ENCODE peak calls at places on chromosomes 3 and 15, in eight cellular contexts. Z is esophagus muscularis mucosa, W is GM12878, Q is stomach, B is H1, N is sigmoid colon, U is HepG2, E is A549. J is an unnamed sample.

GRCh38 chr3:10450494-10451440 is 54.6 kb downstream of the ATP2B2 start:
- DNase-seq in N (no peak), E (no peak), Z (no peak), B (no peak), U (no peak), W (no peak), Q (no peak), J (no peak)

GRCh38 chr15:81133782-81134461 is at the start of gene CFAP161:
- DNase-seq in E (peak; percentile 33), U (peak; percentile 29), Z (peak; percentile 93), N (peak; percentile 86), B (peak; percentile 82), W (no peak), Q (peak; percentile 75), J (peak; percentile 36)

GRCh38 chr15:30043211-30043655 is 39.5 kb upstream of the GOLGA8J start:
- DNase-seq in W (no peak), U (no peak), N (no peak), Q (no peak), Z (peak; percentile 12), B (no peak), E (peak; percentile 37), J (no peak)

GRCh38 chr3:116809218-116809617 is 99.6 kb downstream of the TUSC7 start:
- DNase-seq in W (no peak), Q (no peak), Z (no peak), U (no peak), N (no peak), B (no peak), E (no peak), J (no peak)

GRCh38 chr3:94004301-94004910 is 24.0 kb downstream of the STX19 start:
- DNase-seq in W (peak; percentile 44), N (no peak), Q (no peak), E (peak; percentile 38), U (peak; percentile 60), B (no peak), Z (no peak), J (no peak)

GRCh38 chr3:35505181-35505580 is 134.1 kb upstream of the ARPP21 start:
- DNase-seq in B (peak; percentile 60), N (no peak), W (no peak), U (no peak), Q (peak; percentile 26), E (no peak), Z (no peak), J (no peak)

GRCh38 chr3:123076496-123077418 is 9.9 kb downstream of the PDIA5 start:
- DNase-seq in E (no peak), W (no peak), N (peak; percentile 89), Z (no peak), B (no peak), U (no peak), Q (peak; percentile 91), J (peak; percentile 57)

GRCh38 chr3:83934208-83935150 is 1024.3 kb upstream of the CADM2 start:
- DNase-seq in B (no peak), N (no peak), Z (no peak), W (peak; percentile 5), U (peak; percentile 4), E (no peak), Q (no peak), J (no peak)

GRCh38 chr3:143252931-143253330 is 133.4 kb downstream of the CHST2 start:
- DNase-seq in W (no peak), U (no peak), Q (no peak), B (no peak), N (no peak), E (no peak), Z (no peak), J (no peak)

GRCh38 chr3:185939721-185940120 is 1.9 kb upstream of the TRA2B start:
- DNase-seq in Z (no peak), U (no peak), W (no peak), B (no peak), E (no peak), N (no peak), Q (no peak), J (no peak)

GRCh38 chr3:107810195-107811071 is 280.4 kb downstream of the CD47 start:
- DNase-seq in N (no peak), Z (no peak), B (no peak), W (peak; percentile 8), Q (no peak), U (peak; percentile 67), E (no peak), J (no peak)

GRCh38 chr3:35778201-35778600 is 138.9 kb downstream of the ARPP21 start:
- DNase-seq in N (no peak), E (no peak), U (no peak), W (no peak), B (no peak), Q (no peak), Z (no peak), J (no peak)

GRCh38 chr15:31338879-31339557 is 12.4 kb downstream of the KLF13 start:
- DNase-seq in W (peak; percentile 75), N (no peak), Q (no peak), B (no peak), Z (no peak), E (peak; percentile 30), U (peak; percentile 38), J (no peak)

GRCh38 chr3:187952849-187953248 is 201.1 kb upstream of the LPP start:
- DNase-seq in W (no peak), Q (no peak), U (no peak), B (no peak), N (no peak), E (no peak), Z (no peak), J (no peak)

GRCh38 chr3:123449092-123449985 is 449 bp upstream of the ADCY5 start:
- DNase-seq in W (no peak), Q (no peak), B (no peak), E (peak; percentile 36), U (no peak), Z (no peak), N (no peak), J (no peak)

GRCh38 chr3:192636517-192637444 is 90.6 kb downstream of the FGF12 start:
- DNase-seq in Z (no peak), W (no peak), N (no peak), Q (no peak), B (no peak), E (no peak), U (no peak), J (no peak)

GRCh38 chr3:109806929-109807328 is 469.6 kb upstream of the DPPA4 start:
- DNase-seq in U (peak; percentile 5), Q (no peak), Z (no peak), B (no peak), E (no peak), W (no peak), N (no peak), J (no peak)

GRCh38 chr3:159861369-159861987 is 127.2 kb upstream of the IL12A start:
- DNase-seq in B (no peak), U (no peak), Z (peak; percentile 50), W (peak; percentile 68), E (no peak), Q (no peak), N (no peak), J (no peak)

GRCh38 chr3:189288348-189289235 is 116.8 kb downstream of the TPRG1 start:
- DNase-seq in Z (no peak), U (no peak), N (no peak), B (no peak), Q (no peak), E (no peak), W (peak; percentile 73), J (no peak)

GRCh38 chr15:42846647-42847046 is 73.9 kb downstream of the TTBK2 start:
- DNase-seq in W (no peak), N (no peak), Z (no peak), E (no peak), Q (no peak), U (no peak), B (no peak), J (no peak)

GRCh38 chr15:42843699-42844098 is 76.9 kb downstream of the TTBK2 start:
- DNase-seq in W (no peak), E (no peak), N (no peak), Q (no peak), Z (no peak), B (no peak), U (no peak), J (no peak)

DNA sequence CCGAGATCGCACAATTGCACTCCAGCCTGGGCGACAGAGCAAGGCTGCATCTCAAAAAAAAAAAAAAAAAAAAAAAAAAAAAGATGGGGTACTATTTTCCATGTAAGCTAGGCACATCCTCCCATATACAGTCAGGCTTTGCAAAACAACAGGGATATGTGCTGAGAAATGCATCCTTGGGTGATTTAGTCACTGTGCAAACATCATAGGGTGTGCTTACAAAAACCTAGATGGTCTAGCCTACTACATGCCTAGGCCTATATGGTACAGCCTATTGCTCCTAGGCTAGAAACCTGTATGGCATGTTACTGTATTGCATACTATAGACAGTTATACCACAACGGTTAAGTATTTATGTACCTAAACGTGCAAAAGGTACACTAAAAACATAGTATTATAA is 75.0 kb downstream of the TTBK2 start:
- DNase-seq in Q (no peak), N (no peak), Z (no peak), B (no peak), U (peak; percentile 35), E (no peak), W (no peak), J (no peak)
- TF ChIP-seq EP300 in Q (no peak), N (no peak), Z (no peak), B (no peak), U (no peak), E (no peak), W (no peak), J (no peak)

GRCh38 chr3:105456017-105456416 is 89.3 kb downstream of the ALCAM start:
- DNase-seq in N (no peak), Z (no peak), E (no peak), B (no peak), U (no peak), W (no peak), Q (no peak), J (no peak)
- TF ChIP-seq POLR2A in N (no peak), Z (no peak), E (no peak), B (no peak), U (no peak), W (no peak), Q (no peak), J (no peak)

GRCh38 chr3:51191768-51192167 is 193.3 kb upstream of the MANF start:
- DNase-seq in B (no peak), Z (no peak), U (peak; percentile 20), W (no peak), Q (no peak), N (no peak), E (no peak), J (no peak)

GRCh38 chr3:51190827-51191226 is 194.3 kb upstream of the MANF start:
- DNase-seq in N (no peak), W (no peak), U (no peak), Z (no peak), B (no peak), E (no peak), Q (no peak), J (no peak)

GRCh38 chr3:51190199-51190598 is 194.9 kb upstream of the MANF start:
- DNase-seq in B (no peak), Z (no peak), N (no peak), U (no peak), W (no peak), Q (no peak), E (no peak), J (no peak)
- TF ChIP-seq EP300 in B (no peak), Z (no peak), N (no peak), U (no peak), W (no peak), Q (no peak), E (no peak), J (no peak)

DNA sequence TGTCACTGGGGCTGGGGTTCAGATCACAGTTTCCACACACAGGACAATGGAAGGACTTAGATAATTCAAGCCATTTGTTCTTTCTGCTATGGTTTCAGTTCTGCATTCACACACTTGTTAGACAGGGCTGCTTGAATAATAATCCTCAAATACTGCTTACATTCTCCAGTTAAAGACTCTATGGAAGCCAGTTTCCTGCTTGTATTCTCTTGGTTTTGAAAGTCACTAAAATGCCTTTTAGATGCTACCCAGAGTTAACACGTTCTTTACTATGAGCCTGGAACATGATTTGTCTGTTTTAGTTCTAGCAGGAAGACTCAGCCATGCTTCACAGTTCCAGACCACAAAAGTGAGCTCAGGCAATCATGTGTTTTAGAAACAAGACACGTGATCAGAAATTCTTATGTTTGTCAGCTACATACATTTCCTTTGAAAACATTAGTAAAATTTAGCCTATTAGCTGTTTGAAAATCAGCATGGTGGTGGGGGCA is 152.4 kb downstream of the LEKR1 start:
- DNase-seq in N (no peak), E (no peak), Z (no peak), W (peak; percentile 83), Q (no peak), B (no peak), U (no peak), J (no peak)
- TF ChIP-seq POLR2A in N (no peak), E (no peak), Z (no peak), W (no peak), Q (no peak), B (no peak), U (no peak), J (no peak)

J was measured in tibial nerve.